ENCODE peak calls at places on chromosomes 7 and 10, in seven cellular contexts. M is upper lobe of right lung, H is non-pigmented ciliary epithelial cell, N is NCI-H1105 treated with DMSO at 0.1 percent for 48 hours, Q is D341Med, C is brain microvascular endothelial cell, W is kidney. U is an unnamed sample.

GRCh38 chr10:113616244-113617074 is 47.4 kb downstream of the NRAP start:
- DNase-seq in H (no peak), C (peak), Q (no peak), N (no peak), W (no peak), M (no peak), U (no peak)

GRCh38 chr7:87223666-87224065 is 4.1 kb upstream of the TMEM243 start:
- DNase-seq in W (no peak), M (no peak), H (no peak), N (no peak), Q (no peak), C (no peak), U (no peak)

GRCh38 chr10:25851548-25851947 is 82.5 kb upstream of the MYO3A start:
- DNase-seq in H (no peak), Q (no peak), W (no peak), C (no peak), M (no peak), N (no peak), U (no peak)

GRCh38 chr7:92806496-92806895 is 29.9 kb downstream of the CDK6 start:
- DNase-seq in Q (no peak), C (no peak), N (no peak), M (no peak), W (no peak), H (no peak), U (no peak)

GRCh38 chr10:12699258-12699700 is 302.2 kb downstream of the CCDC3 start:
- DNase-seq in Q (no peak), C (no peak), H (no peak), W (no peak), M (no peak), N (no peak), U (no peak)

GRCh38 chr7:4831723-4832495 is 29.9 kb downstream of the PAPOLB start:
- DNase-seq in W (no peak), N (no peak), M (no peak), C (no peak), Q (no peak), H (no peak), U (no peak)

GRCh38 chr7:66503551-66504031 is 125.1 kb upstream of the KCTD7 start:
- DNase-seq in N (no peak), C (no peak), Q (no peak), W (peak), H (no peak), M (peak), U (no peak)

GRCh38 chr10:119348516-119349240 is 141.3 kb downstream of the GRK5 start:
- DNase-seq in H (no peak), N (no peak), W (no peak), M (peak), Q (no peak), C (peak), U (no peak)

U was measured in DMS79 treated with DMSO at 0.1 percent for 48 hours.